ENCODE peak calls at places on chromosome 20, in six cellular contexts. One of them, this sample, is unnamed.

GRCh38 chr20:41095110-41095969 is 42.0 kb upstream of the PLCG1 start:
- DNase-seq in right lobe of liver: no peak
- DNase-seq in HCT116: peak; percentile 18
- DNase-seq in transverse colon: peak; percentile 69
- DNase-seq in CD4-positive, CD25-positive, alpha-beta regulatory T cell: peak; percentile 59
- DNase-seq in heart right ventricle: peak; percentile 54
- DNase-seq in this sample: peak; percentile 42

GRCh38 chr20:37804584-37805566 is 98.1 kb upstream of the VSTM2L start:
- DNase-seq in right lobe of liver: no peak
- DNase-seq in HCT116: no peak
- DNase-seq in CD4-positive, CD25-positive, alpha-beta regulatory T cell: no peak
- DNase-seq in heart right ventricle: no peak
- DNase-seq in transverse colon: peak; percentile 52
- DNase-seq in this sample: no peak

GRCh38 chr20:56439784-56440291 is 27.8 kb downstream of the CASS4 start:
- DNase-seq in HCT116: no peak
- DNase-seq in heart right ventricle: peak; percentile 57
- DNase-seq in transverse colon: peak; percentile 48
- DNase-seq in CD4-positive, CD25-positive, alpha-beta regulatory T cell: no peak
- DNase-seq in right lobe of liver: no peak
- DNase-seq in this sample: no peak

GRCh38 chr20:10356628-10357027 is 77.4 kb downstream of the MKKS start:
- DNase-seq in right lobe of liver: no peak
- DNase-seq in transverse colon: no peak
- DNase-seq in heart right ventricle: no peak
- DNase-seq in HCT116: no peak
- DNase-seq in CD4-positive, CD25-positive, alpha-beta regulatory T cell: no peak
- DNase-seq in this sample: no peak

GRCh38 chr20:6651016-6651415 is 116.5 kb upstream of the BMP2 start:
- DNase-seq in heart right ventricle: no peak
- DNase-seq in HCT116: no peak
- DNase-seq in transverse colon: peak; percentile 28
- DNase-seq in right lobe of liver: no peak
- DNase-seq in CD4-positive, CD25-positive, alpha-beta regulatory T cell: no peak
- DNase-seq in this sample: no peak

GRCh38 chr20:58150772-58151171 is 77.7 kb downstream of the ANKRD60 start:
- DNase-seq in CD4-positive, CD25-positive, alpha-beta regulatory T cell: no peak
- DNase-seq in HCT116: no peak
- DNase-seq in right lobe of liver: no peak
- DNase-seq in transverse colon: peak; percentile 63
- DNase-seq in heart right ventricle: no peak
- DNase-seq in this sample: no peak

GRCh38 chr20:58481541-58482021 is 33.6 kb downstream of the APCDD1L start:
- DNase-seq in right lobe of liver: peak; percentile 70
- DNase-seq in CD4-positive, CD25-positive, alpha-beta regulatory T cell: peak; percentile 23
- DNase-seq in heart right ventricle: peak; percentile 38
- DNase-seq in HCT116: peak; percentile 27
- DNase-seq in transverse colon: peak; percentile 59
- DNase-seq in this sample: peak; percentile 50

GRCh38 chr20:9179193-9179802 is 110.4 kb downstream of the PLCB4 start:
- DNase-seq in heart right ventricle: no peak
- DNase-seq in transverse colon: no peak
- DNase-seq in CD4-positive, CD25-positive, alpha-beta regulatory T cell: no peak
- DNase-seq in right lobe of liver: no peak
- DNase-seq in HCT116: no peak
- DNase-seq in this sample: no peak

GRCh38 chr20:5973172-5973571 is 22.7 kb downstream of the MCM8 start:
- DNase-seq in CD4-positive, CD25-positive, alpha-beta regulatory T cell: no peak
- DNase-seq in heart right ventricle: no peak
- DNase-seq in right lobe of liver: no peak
- DNase-seq in transverse colon: no peak
- DNase-seq in HCT116: no peak
- DNase-seq in this sample: no peak

GRCh38 chr20:62320581-62321354 is 18.0 kb downstream of the ADRM1 start:
- DNase-seq in right lobe of liver: peak; percentile 87
- DNase-seq in CD4-positive, CD25-positive, alpha-beta regulatory T cell: no peak
- DNase-seq in heart right ventricle: peak; percentile 25
- DNase-seq in HCT116: peak; percentile 10
- DNase-seq in transverse colon: peak; percentile 23
- DNase-seq in this sample: no peak

GRCh38 chr20:8213831-8214587 is 81.9 kb downstream of the PLCB1 start:
- DNase-seq in CD4-positive, CD25-positive, alpha-beta regulatory T cell: peak; percentile 3
- DNase-seq in HCT116: no peak
- DNase-seq in right lobe of liver: no peak
- DNase-seq in heart right ventricle: no peak
- DNase-seq in transverse colon: no peak
- DNase-seq in this sample: no peak

GRCh38 chr20:17083738-17084137 is 143.1 kb upstream of the PCSK2 start:
- DNase-seq in HCT116: no peak
- DNase-seq in CD4-positive, CD25-positive, alpha-beta regulatory T cell: no peak
- DNase-seq in transverse colon: no peak
- DNase-seq in heart right ventricle: no peak
- DNase-seq in right lobe of liver: no peak
- DNase-seq in this sample: peak; percentile 3

GRCh38 chr20:40457404-40457803 is 231.6 kb downstream of the MAFB start:
- DNase-seq in right lobe of liver: no peak
- DNase-seq in HCT116: no peak
- DNase-seq in transverse colon: no peak
- DNase-seq in heart right ventricle: no peak
- DNase-seq in CD4-positive, CD25-positive, alpha-beta regulatory T cell: no peak
- DNase-seq in this sample: no peak

GRCh38 chr20:57930328-57930727 is 220.5 kb upstream of the PMEPA1 start:
- DNase-seq in CD4-positive, CD25-positive, alpha-beta regulatory T cell: no peak
- DNase-seq in HCT116: no peak
- DNase-seq in transverse colon: no peak
- DNase-seq in right lobe of liver: no peak
- DNase-seq in heart right ventricle: no peak
- DNase-seq in this sample: no peak

GRCh38 chr20:61447950-61448349 is 195.9 kb downstream of the CDH4 start:
- DNase-seq in HCT116: no peak
- DNase-seq in CD4-positive, CD25-positive, alpha-beta regulatory T cell: no peak
- DNase-seq in right lobe of liver: no peak
- DNase-seq in heart right ventricle: no peak
- DNase-seq in transverse colon: no peak
- DNase-seq in this sample: peak; percentile 58

GRCh38 chr20:57650266-57650665 is 30.0 kb upstream of the ZBP1 start:
- DNase-seq in right lobe of liver: peak; percentile 31
- DNase-seq in HCT116: no peak
- DNase-seq in transverse colon: no peak
- DNase-seq in heart right ventricle: no peak
- DNase-seq in CD4-positive, CD25-positive, alpha-beta regulatory T cell: no peak
- DNase-seq in this sample: no peak

GRCh38 chr20:47785900-47786762 is 850 bp upstream of the SULF2 start:
- DNase-seq in heart right ventricle: peak; percentile 63
- DNase-seq in CD4-positive, CD25-positive, alpha-beta regulatory T cell: no peak
- DNase-seq in HCT116: peak; percentile 64
- DNase-seq in right lobe of liver: peak; percentile 76
- DNase-seq in transverse colon: peak; percentile 69
- DNase-seq in this sample: no peak

GRCh38 chr20:51511861-51512619 is 30.5 kb downstream of the NFATC2 start:
- DNase-seq in heart right ventricle: no peak
- DNase-seq in CD4-positive, CD25-positive, alpha-beta regulatory T cell: no peak
- DNase-seq in HCT116: no peak
- DNase-seq in right lobe of liver: no peak
- DNase-seq in transverse colon: no peak
- DNase-seq in this sample: no peak

GRCh38 chr20:11891827-11892521 is 25.7 kb upstream of the BTBD3 start:
- DNase-seq in heart right ventricle: peak; percentile 36
- DNase-seq in CD4-positive, CD25-positive, alpha-beta regulatory T cell: no peak
- DNase-seq in right lobe of liver: peak; percentile 77
- DNase-seq in transverse colon: peak; percentile 62
- DNase-seq in HCT116: peak; percentile 66
- DNase-seq in this sample: peak; percentile 66

GRCh38 chr20:62114894-62115293 is 7.4 kb upstream of the LSM14B start:
- DNase-seq in heart right ventricle: no peak
- DNase-seq in CD4-positive, CD25-positive, alpha-beta regulatory T cell: no peak
- DNase-seq in transverse colon: no peak
- DNase-seq in right lobe of liver: no peak
- DNase-seq in HCT116: no peak
- DNase-seq in this sample: no peak

GRCh38 chr20:52493177-52493711 is 301.7 kb upstream of the ZFP64 start:
- DNase-seq in transverse colon: no peak
- DNase-seq in HCT116: no peak
- DNase-seq in right lobe of liver: no peak
- DNase-seq in CD4-positive, CD25-positive, alpha-beta regulatory T cell: no peak
- DNase-seq in heart right ventricle: no peak
- DNase-seq in this sample: no peak

GRCh38 chr20:48995599-48995998 is 50.5 kb upstream of the CSE1L start:
- DNase-seq in heart right ventricle: no peak
- DNase-seq in right lobe of liver: no peak
- DNase-seq in HCT116: no peak
- DNase-seq in transverse colon: no peak
- DNase-seq in CD4-positive, CD25-positive, alpha-beta regulatory T cell: no peak
- DNase-seq in this sample: no peak

DNA sequence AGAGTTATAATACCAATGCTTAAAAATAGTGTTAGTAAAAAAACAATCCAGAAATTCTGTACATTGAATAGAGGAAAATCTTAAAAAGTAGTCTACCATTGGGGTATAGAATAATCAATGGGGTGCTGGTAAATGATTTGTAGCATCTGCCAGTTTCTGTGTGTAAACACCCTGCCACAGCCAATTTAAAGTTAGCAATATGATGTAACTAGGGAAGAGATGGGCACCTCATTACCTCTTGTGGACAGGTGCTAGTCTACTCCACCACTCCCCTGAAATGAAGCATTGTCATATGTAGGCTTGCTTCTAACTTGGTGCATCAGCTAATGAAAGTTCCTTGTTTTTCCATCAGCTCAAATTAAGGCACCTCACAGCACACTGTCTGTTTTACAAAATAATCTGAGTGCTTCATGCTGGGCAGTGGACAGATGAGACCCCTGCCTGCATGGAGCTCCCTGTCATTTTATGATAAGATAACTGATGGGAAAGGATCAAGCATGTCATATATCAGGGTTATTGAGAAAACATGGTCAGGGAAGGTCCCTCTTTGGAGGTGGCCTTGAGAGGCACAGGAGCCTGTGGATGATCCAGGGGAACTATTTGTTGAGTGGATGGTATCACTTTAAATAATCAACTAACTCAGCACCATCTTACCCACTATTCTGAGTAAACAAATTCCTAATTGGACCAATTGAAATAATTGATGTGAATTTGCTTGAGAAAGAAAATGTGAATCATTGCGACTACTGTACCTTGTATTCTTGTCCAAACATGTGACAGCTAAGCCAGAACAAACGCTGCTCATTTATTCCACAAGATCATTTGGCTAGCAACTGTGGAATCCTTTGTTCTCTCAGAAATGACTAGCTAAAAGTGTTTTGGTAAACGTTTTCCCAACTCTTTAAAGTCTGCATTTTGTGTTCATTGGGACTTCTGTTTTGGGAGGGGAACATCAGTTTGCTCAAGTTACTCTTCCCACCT is 45.9 kb upstream of the CSE1L start:
- DNase-seq in transverse colon: no peak
- DNase-seq in heart right ventricle: no peak
- DNase-seq in HCT116: no peak
- DNase-seq in CD4-positive, CD25-positive, alpha-beta regulatory T cell: no peak
- DNase-seq in right lobe of liver: no peak
- DNase-seq in this sample: no peak
- H3K36me3 ChIP-seq in transverse colon: no peaks in the 10 kb centered on the region
- H3K36me3 ChIP-seq in heart right ventricle: peaks cover 99% of the 10 kb centered on the region
- H3K36me3 ChIP-seq in HCT116: peaks cover 30% of the 10 kb centered on the region
- H3K36me3 ChIP-seq in CD4-positive, CD25-positive, alpha-beta regulatory T cell: peaks cover 66% of the 10 kb centered on the region
- H3K36me3 ChIP-seq in right lobe of liver: peaks cover 73% of the 10 kb centered on the region
- H3K36me3 ChIP-seq in this sample: peaks cover 74% of the 10 kb centered on the region

GRCh38 chr20:20492521-20493334 is 124.8 kb downstream of the INSM1 start:
- DNase-seq in CD4-positive, CD25-positive, alpha-beta regulatory T cell: no peak
- DNase-seq in HCT116: no peak
- DNase-seq in transverse colon: no peak
- DNase-seq in right lobe of liver: peak; percentile 58
- DNase-seq in heart right ventricle: no peak
- DNase-seq in this sample: no peak
- H3K36me3 ChIP-seq in CD4-positive, CD25-positive, alpha-beta regulatory T cell: peaks cover 21% of the 10 kb centered on the region
- H3K36me3 ChIP-seq in HCT116: no peaks in the 10 kb centered on the region
- H3K36me3 ChIP-seq in transverse colon: no peaks in the 10 kb centered on the region
- H3K36me3 ChIP-seq in right lobe of liver: peaks cover 30% of the 10 kb centered on the region
- H3K36me3 ChIP-seq in heart right ventricle: peaks cover 79% of the 10 kb centered on the region
- H3K36me3 ChIP-seq in this sample: no peaks in the 10 kb centered on the region

DNA sequence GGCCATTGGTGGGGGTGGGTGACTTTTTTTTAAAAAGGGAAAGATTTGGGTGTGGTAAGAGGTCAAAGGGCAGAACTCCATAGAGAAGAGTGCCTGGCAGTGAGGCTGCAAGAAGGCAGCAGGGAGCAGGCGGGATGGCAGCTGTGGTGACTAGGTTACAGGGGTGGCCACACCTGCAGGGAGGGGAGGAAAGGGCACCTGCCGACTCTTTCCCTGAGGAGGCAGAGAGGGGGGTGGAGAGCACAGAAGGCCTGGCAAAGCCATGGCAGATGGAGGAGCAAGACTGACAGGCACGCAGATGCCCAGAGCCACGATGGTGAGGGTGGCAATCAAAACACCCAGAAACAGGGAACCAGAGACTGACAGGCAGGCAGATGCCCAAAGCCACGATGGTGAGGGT is 19.2 kb downstream of the CST7 start:
- DNase-seq in right lobe of liver: peak; percentile 29
- DNase-seq in HCT116: no peak
- DNase-seq in heart right ventricle: no peak
- DNase-seq in CD4-positive, CD25-positive, alpha-beta regulatory T cell: no peak
- DNase-seq in transverse colon: no peak
- DNase-seq in this sample: no peak
- H3K36me3 ChIP-seq in right lobe of liver: peaks cover 93% of the 10 kb centered on the region
- H3K36me3 ChIP-seq in HCT116: peaks cover 33% of the 10 kb centered on the region
- H3K36me3 ChIP-seq in heart right ventricle: peaks cover 94% of the 10 kb centered on the region
- H3K36me3 ChIP-seq in CD4-positive, CD25-positive, alpha-beta regulatory T cell: peaks cover 82% of the 10 kb centered on the region
- H3K36me3 ChIP-seq in transverse colon: no peaks in the 10 kb centered on the region
- H3K36me3 ChIP-seq in this sample: peaks cover 85% of the 10 kb centered on the region

GRCh38 chr20:32319100-32319499 is 39.0 kb upstream of the ASXL1 start:
- DNase-seq in CD4-positive, CD25-positive, alpha-beta regulatory T cell: no peak
- DNase-seq in heart right ventricle: no peak
- DNase-seq in HCT116: no peak
- DNase-seq in right lobe of liver: no peak
- DNase-seq in transverse colon: no peak
- DNase-seq in this sample: no peak

GRCh38 chr20:32314768-32315167 is 37.3 kb downstream of the KIF3B start:
- DNase-seq in right lobe of liver: no peak
- DNase-seq in CD4-positive, CD25-positive, alpha-beta regulatory T cell: no peak
- DNase-seq in transverse colon: no peak
- DNase-seq in HCT116: no peak
- DNase-seq in heart right ventricle: no peak
- DNase-seq in this sample: no peak

GRCh38 chr20:32315885-32316284 is 38.4 kb downstream of the KIF3B start:
- DNase-seq in transverse colon: no peak
- DNase-seq in heart right ventricle: no peak
- DNase-seq in right lobe of liver: no peak
- DNase-seq in CD4-positive, CD25-positive, alpha-beta regulatory T cell: no peak
- DNase-seq in HCT116: no peak
- DNase-seq in this sample: no peak

GRCh38 chr20:32315399-32315798 is 37.9 kb downstream of the KIF3B start:
- DNase-seq in CD4-positive, CD25-positive, alpha-beta regulatory T cell: no peak
- DNase-seq in right lobe of liver: no peak
- DNase-seq in transverse colon: no peak
- DNase-seq in HCT116: no peak
- DNase-seq in heart right ventricle: no peak
- DNase-seq in this sample: no peak

GRCh38 chr20:32316667-32317066 is 39.2 kb downstream of the KIF3B start:
- DNase-seq in transverse colon: no peak
- DNase-seq in CD4-positive, CD25-positive, alpha-beta regulatory T cell: no peak
- DNase-seq in heart right ventricle: no peak
- DNase-seq in HCT116: no peak
- DNase-seq in right lobe of liver: peak; percentile 8
- DNase-seq in this sample: no peak
- H3K36me3 ChIP-seq in transverse colon: no peaks in the 10 kb centered on the region
- H3K36me3 ChIP-seq in CD4-positive, CD25-positive, alpha-beta regulatory T cell: peaks cover 42% of the 10 kb centered on the region
- H3K36me3 ChIP-seq in heart right ventricle: peaks cover 58% of the 10 kb centered on the region
- H3K36me3 ChIP-seq in HCT116: peaks cover 6% of the 10 kb centered on the region
- H3K36me3 ChIP-seq in right lobe of liver: peaks cover 18% of the 10 kb centered on the region
- H3K36me3 ChIP-seq in this sample: peaks cover 22% of the 10 kb centered on the region

GRCh38 chr20:480044-480443 is 17.7 kb upstream of the TBC1D20 start:
- DNase-seq in HCT116: no peak
- DNase-seq in heart right ventricle: no peak
- DNase-seq in right lobe of liver: no peak
- DNase-seq in CD4-positive, CD25-positive, alpha-beta regulatory T cell: no peak
- DNase-seq in transverse colon: no peak
- DNase-seq in this sample: no peak
- H3K36me3 ChIP-seq in HCT116: peaks cover 45% of the 10 kb centered on the region
- H3K36me3 ChIP-seq in heart right ventricle: peaks cover 32% of the 10 kb centered on the region
- H3K36me3 ChIP-seq in right lobe of liver: peaks cover 9% of the 10 kb centered on the region
- H3K36me3 ChIP-seq in CD4-positive, CD25-positive, alpha-beta regulatory T cell: peaks cover 24% of the 10 kb centered on the region
- H3K36me3 ChIP-seq in transverse colon: no peaks in the 10 kb centered on the region
- H3K36me3 ChIP-seq in this sample: peaks cover 53% of the 10 kb centered on the region

This sample was measured in NT2/D1.